ENCODE peak calls at places on chromosomes 16 and 17, in seven cellular contexts. One of them, this sample, is unnamed.

GRCh38 chr16:11913425-11914079 is 2.2 kb downstream of the GSPT1 start:
- DNase-seq in pulmonary artery endothelial cell: no peak
- DNase-seq in cardiac septum: no peak
- DNase-seq in posterior vena cava: no peak
- DNase-seq in Peyer's patch: no peak
- DNase-seq in lower lobe of right lung: no peak
- DNase-seq in Caco-2: peak
- DNase-seq in this sample: no peak

GRCh38 chr16:85898521-85899442 is at the start of gene IRF8:
- DNase-seq in pulmonary artery endothelial cell: no peak
- DNase-seq in cardiac septum: peak
- DNase-seq in posterior vena cava: peak
- DNase-seq in Peyer's patch: peak
- DNase-seq in lower lobe of right lung: peak
- DNase-seq in Caco-2: peak
- DNase-seq in this sample: peak

GRCh38 chr17:57092171-57092570 is 7.1 kb downstream of the AKAP1 start:
- DNase-seq in pulmonary artery endothelial cell: no peak
- DNase-seq in cardiac septum: no peak
- DNase-seq in posterior vena cava: no peak
- DNase-seq in Peyer's patch: no peak
- DNase-seq in lower lobe of right lung: no peak
- DNase-seq in Caco-2: no peak
- DNase-seq in this sample: no peak

GRCh38 chr16:66054095-66054494 is 312.4 kb upstream of the CDH5 start:
- DNase-seq in pulmonary artery endothelial cell: no peak
- DNase-seq in cardiac septum: no peak
- DNase-seq in posterior vena cava: no peak
- DNase-seq in Peyer's patch: no peak
- DNase-seq in lower lobe of right lung: no peak
- DNase-seq in Caco-2: no peak
- DNase-seq in this sample: no peak

GRCh38 chr16:2056077-2056476 is 8.3 kb downstream of the TSC2 start:
- DNase-seq in pulmonary artery endothelial cell: no peak
- DNase-seq in cardiac septum: no peak
- DNase-seq in posterior vena cava: no peak
- DNase-seq in Peyer's patch: no peak
- DNase-seq in lower lobe of right lung: no peak
- DNase-seq in Caco-2: no peak
- DNase-seq in this sample: no peak

GRCh38 chr16:88824256-88825077 is 12.7 kb upstream of the APRT start:
- DNase-seq in pulmonary artery endothelial cell: no peak
- DNase-seq in cardiac septum: no peak
- DNase-seq in posterior vena cava: no peak
- DNase-seq in Peyer's patch: no peak
- DNase-seq in lower lobe of right lung: no peak
- DNase-seq in Caco-2: no peak
- DNase-seq in this sample: no peak

GRCh38 chr16:79533292-79533691 is 67.2 kb downstream of the MAF start:
- DNase-seq in pulmonary artery endothelial cell: no peak
- DNase-seq in cardiac septum: no peak
- DNase-seq in posterior vena cava: no peak
- DNase-seq in Peyer's patch: no peak
- DNase-seq in lower lobe of right lung: no peak
- DNase-seq in Caco-2: no peak
- DNase-seq in this sample: no peak

GRCh38 chr16:70478912-70479341 is 24.5 kb downstream of the FCSK start:
- DNase-seq in pulmonary artery endothelial cell: no peak
- DNase-seq in cardiac septum: no peak
- DNase-seq in posterior vena cava: no peak
- DNase-seq in Peyer's patch: no peak
- DNase-seq in lower lobe of right lung: peak
- DNase-seq in Caco-2: no peak
- DNase-seq in this sample: no peak

GRCh38 chr17:36602030-36602737 is 801 bp downstream of the MRM1 start:
- DNase-seq in pulmonary artery endothelial cell: no peak
- DNase-seq in cardiac septum: peak
- DNase-seq in posterior vena cava: peak
- DNase-seq in Peyer's patch: no peak
- DNase-seq in lower lobe of right lung: peak
- DNase-seq in Caco-2: peak
- DNase-seq in this sample: peak

GRCh38 chr17:80861892-80862291 is 129.7 kb upstream of the CHMP6 start:
- DNase-seq in pulmonary artery endothelial cell: no peak
- DNase-seq in cardiac septum: no peak
- DNase-seq in posterior vena cava: peak
- DNase-seq in Peyer's patch: no peak
- DNase-seq in lower lobe of right lung: peak
- DNase-seq in Caco-2: no peak
- DNase-seq in this sample: peak

This sample was measured in DMS79.